ENCODE peak calls at places on chromosome 3, in eight cellular contexts. One of them, this sample, is unnamed.

GRCh38 chr3:189721873-189722665 is 90.9 kb downstream of the TP63 start:
- DNase-seq in progenitor cell of endocrine pancreas: no peak
- DNase-seq in mesothelial cell of epicardium: no peak
- DNase-seq in heart right ventricle: no peak
- DNase-seq in kidney: no peak
- DNase-seq in AG09309: no peak
- DNase-seq in fibroblast of lung: peak
- DNase-seq in endodermal cell: no peak
- DNase-seq in this sample: no peak

GRCh38 chr3:196684548-196685407 is 27.3 kb downstream of the CEP19 start:
- DNase-seq in progenitor cell of endocrine pancreas: peak
- DNase-seq in endodermal cell: peak
- DNase-seq in fibroblast of lung: peak
- DNase-seq in heart right ventricle: peak
- DNase-seq in mesothelial cell of epicardium: peak
- DNase-seq in AG09309: no peak
- DNase-seq in kidney: peak
- DNase-seq in this sample: no peak

GRCh38 chr3:3783155-3783554 is 16.1 kb upstream of the LRRN1 start:
- DNase-seq in kidney: no peak
- DNase-seq in fibroblast of lung: no peak
- DNase-seq in heart right ventricle: no peak
- DNase-seq in progenitor cell of endocrine pancreas: no peak
- DNase-seq in AG09309: no peak
- DNase-seq in endodermal cell: no peak
- DNase-seq in mesothelial cell of epicardium: no peak
- DNase-seq in this sample: no peak

GRCh38 chr3:135757421-135757820 is 208.1 kb upstream of the PPP2R3A start:
- DNase-seq in endodermal cell: no peak
- DNase-seq in mesothelial cell of epicardium: no peak
- DNase-seq in heart right ventricle: no peak
- DNase-seq in fibroblast of lung: no peak
- DNase-seq in kidney: no peak
- DNase-seq in progenitor cell of endocrine pancreas: no peak
- DNase-seq in AG09309: no peak
- DNase-seq in this sample: no peak

GRCh38 chr3:189685854-189686253 is 54.7 kb downstream of the TP63 start:
- DNase-seq in kidney: no peak
- DNase-seq in endodermal cell: no peak
- DNase-seq in heart right ventricle: no peak
- DNase-seq in AG09309: peak
- DNase-seq in fibroblast of lung: peak
- DNase-seq in progenitor cell of endocrine pancreas: no peak
- DNase-seq in mesothelial cell of epicardium: no peak
- DNase-seq in this sample: no peak

GRCh38 chr3:99644741-99645140 is 6.3 kb downstream of the COL8A1 start:
- DNase-seq in progenitor cell of endocrine pancreas: no peak
- DNase-seq in fibroblast of lung: no peak
- DNase-seq in kidney: no peak
- DNase-seq in mesothelial cell of epicardium: no peak
- DNase-seq in AG09309: no peak
- DNase-seq in endodermal cell: no peak
- DNase-seq in heart right ventricle: no peak
- DNase-seq in this sample: no peak

GRCh38 chr3:66403268-66403990 is 97.4 kb downstream of the LRIG1 start:
- DNase-seq in mesothelial cell of epicardium: no peak
- DNase-seq in kidney: no peak
- DNase-seq in progenitor cell of endocrine pancreas: no peak
- DNase-seq in AG09309: no peak
- DNase-seq in fibroblast of lung: peak
- DNase-seq in heart right ventricle: no peak
- DNase-seq in endodermal cell: peak
- DNase-seq in this sample: no peak

GRCh38 chr3:16658933-16659793 is 53.9 kb upstream of the DAZL start:
- DNase-seq in endodermal cell: no peak
- DNase-seq in mesothelial cell of epicardium: no peak
- DNase-seq in kidney: no peak
- DNase-seq in heart right ventricle: no peak
- DNase-seq in fibroblast of lung: no peak
- DNase-seq in AG09309: no peak
- DNase-seq in progenitor cell of endocrine pancreas: no peak
- DNase-seq in this sample: no peak

GRCh38 chr3:185176756-185177359 is 24.0 kb upstream of the C3orf70 start:
- DNase-seq in kidney: no peak
- DNase-seq in heart right ventricle: no peak
- DNase-seq in progenitor cell of endocrine pancreas: no peak
- DNase-seq in endodermal cell: peak
- DNase-seq in AG09309: no peak
- DNase-seq in mesothelial cell of epicardium: no peak
- DNase-seq in fibroblast of lung: peak
- DNase-seq in this sample: no peak

GRCh38 chr3:41127414-41127813 is 71.9 kb upstream of the CTNNB1 start:
- DNase-seq in endodermal cell: no peak
- DNase-seq in progenitor cell of endocrine pancreas: no peak
- DNase-seq in fibroblast of lung: no peak
- DNase-seq in mesothelial cell of epicardium: no peak
- DNase-seq in AG09309: no peak
- DNase-seq in heart right ventricle: no peak
- DNase-seq in kidney: no peak
- DNase-seq in this sample: no peak

GRCh38 chr3:6671363-6671762 is 189.6 kb upstream of the GRM7 start:
- DNase-seq in fibroblast of lung: no peak
- DNase-seq in endodermal cell: no peak
- DNase-seq in heart right ventricle: no peak
- DNase-seq in mesothelial cell of epicardium: no peak
- DNase-seq in AG09309: no peak
- DNase-seq in progenitor cell of endocrine pancreas: no peak
- DNase-seq in kidney: no peak
- DNase-seq in this sample: no peak

GRCh38 chr3:33898901-33899300 is 100.5 kb downstream of the PDCD6IP start:
- DNase-seq in mesothelial cell of epicardium: no peak
- DNase-seq in heart right ventricle: no peak
- DNase-seq in endodermal cell: no peak
- DNase-seq in AG09309: no peak
- DNase-seq in progenitor cell of endocrine pancreas: no peak
- DNase-seq in fibroblast of lung: no peak
- DNase-seq in kidney: no peak
- DNase-seq in this sample: no peak

GRCh38 chr3:9914559-9915251 is 2.2 kb upstream of the IL17RC start:
- DNase-seq in progenitor cell of endocrine pancreas: no peak
- DNase-seq in heart right ventricle: no peak
- DNase-seq in AG09309: no peak
- DNase-seq in kidney: no peak
- DNase-seq in fibroblast of lung: no peak
- DNase-seq in endodermal cell: peak
- DNase-seq in mesothelial cell of epicardium: no peak
- DNase-seq in this sample: no peak

GRCh38 chr3:27378331-27378730 is 9.1 kb upstream of the NEK10 start:
- DNase-seq in mesothelial cell of epicardium: no peak
- DNase-seq in kidney: no peak
- DNase-seq in endodermal cell: no peak
- DNase-seq in progenitor cell of endocrine pancreas: no peak
- DNase-seq in heart right ventricle: no peak
- DNase-seq in AG09309: no peak
- DNase-seq in fibroblast of lung: no peak
- DNase-seq in this sample: no peak

GRCh38 chr3:141876891-141877561 is 583 bp downstream of the ATP1B3 start:
- DNase-seq in fibroblast of lung: peak
- DNase-seq in kidney: peak
- DNase-seq in progenitor cell of endocrine pancreas: peak
- DNase-seq in heart right ventricle: peak
- DNase-seq in endodermal cell: peak
- DNase-seq in mesothelial cell of epicardium: peak
- DNase-seq in AG09309: no peak
- DNase-seq in this sample: no peak

GRCh38 chr3:69426905-69427304 is 41.0 kb upstream of the FRMD4B start:
- DNase-seq in progenitor cell of endocrine pancreas: no peak
- DNase-seq in AG09309: no peak
- DNase-seq in heart right ventricle: no peak
- DNase-seq in kidney: no peak
- DNase-seq in fibroblast of lung: no peak
- DNase-seq in mesothelial cell of epicardium: no peak
- DNase-seq in endodermal cell: no peak
- DNase-seq in this sample: no peak
- TF ChIP-seq CTCF in progenitor cell of endocrine pancreas: no peak
- TF ChIP-seq CTCF in AG09309: peak
- TF ChIP-seq CTCF in heart right ventricle: no peak
- TF ChIP-seq CTCF in kidney: no peak
- TF ChIP-seq CTCF in fibroblast of lung: no peak
- TF ChIP-seq CTCF in mesothelial cell of epicardium: peak
- TF ChIP-seq CTCF in endodermal cell: peak
- TF ChIP-seq CTCF in this sample: no peak

DNA sequence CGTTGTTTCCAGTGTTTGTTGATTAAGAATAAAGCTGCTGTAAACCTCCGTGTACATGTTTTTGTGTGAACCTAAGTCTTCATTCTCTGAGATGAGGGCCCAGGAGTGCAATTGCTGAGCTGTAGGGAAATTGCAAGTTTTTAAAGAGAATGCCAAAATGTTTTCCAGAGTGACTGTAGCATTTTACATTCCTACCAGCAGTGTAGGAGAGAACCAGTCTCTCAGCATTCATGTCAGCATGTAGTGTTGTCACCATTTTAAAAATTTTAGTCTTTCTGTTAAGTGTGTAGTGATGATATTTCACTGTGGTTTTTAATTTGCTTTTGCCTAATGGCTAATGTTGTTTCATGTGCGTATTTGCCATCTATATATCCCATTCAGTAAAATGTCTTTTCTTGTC is 3.4 kb upstream of the MGLL start:
- DNase-seq in mesothelial cell of epicardium: no peak
- DNase-seq in endodermal cell: peak
- DNase-seq in AG09309: no peak
- DNase-seq in progenitor cell of endocrine pancreas: no peak
- DNase-seq in heart right ventricle: no peak
- DNase-seq in kidney: no peak
- DNase-seq in fibroblast of lung: no peak
- DNase-seq in this sample: no peak
- TF ChIP-seq CTCF in mesothelial cell of epicardium: no peak
- TF ChIP-seq CTCF in endodermal cell: peak
- TF ChIP-seq CTCF in AG09309: peak
- TF ChIP-seq CTCF in progenitor cell of endocrine pancreas: no peak
- TF ChIP-seq CTCF in heart right ventricle: no peak
- TF ChIP-seq CTCF in kidney: no peak
- TF ChIP-seq CTCF in fibroblast of lung: peak
- TF ChIP-seq CTCF in this sample: no peak

DNA sequence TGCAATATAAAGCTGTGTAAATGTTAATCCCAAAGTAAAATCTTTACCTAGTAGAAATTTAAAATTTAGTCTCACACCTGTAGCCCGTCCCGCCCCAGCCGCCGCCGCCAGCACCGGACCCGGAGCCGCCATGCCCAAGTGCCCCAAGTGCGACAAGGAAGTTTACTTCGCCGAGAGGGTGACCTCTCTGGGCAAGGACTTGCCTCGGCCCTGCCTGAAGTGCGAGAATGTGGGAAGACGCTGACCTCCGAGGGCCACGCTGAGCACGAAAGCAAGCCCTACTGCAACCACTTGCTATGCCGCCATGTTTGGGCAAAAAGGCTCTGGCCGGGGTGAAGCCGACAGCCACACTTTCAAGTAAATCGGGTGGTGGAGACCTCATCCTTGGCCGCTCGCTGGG is 22.1 kb upstream of the TOP2B start:
- DNase-seq in kidney: peak
- DNase-seq in fibroblast of lung: no peak
- DNase-seq in heart right ventricle: no peak
- DNase-seq in progenitor cell of endocrine pancreas: no peak
- DNase-seq in endodermal cell: no peak
- DNase-seq in mesothelial cell of epicardium: no peak
- DNase-seq in AG09309: no peak
- DNase-seq in this sample: no peak
- TF ChIP-seq CTCF in kidney: no peak
- TF ChIP-seq CTCF in fibroblast of lung: no peak
- TF ChIP-seq CTCF in heart right ventricle: no peak
- TF ChIP-seq CTCF in progenitor cell of endocrine pancreas: no peak
- TF ChIP-seq CTCF in endodermal cell: no peak
- TF ChIP-seq CTCF in mesothelial cell of epicardium: no peak
- TF ChIP-seq CTCF in AG09309: no peak
- TF ChIP-seq CTCF in this sample: no peak

GRCh38 chr3:127000792-127001191 is 17.9 kb downstream of the PLXNA1 start:
- DNase-seq in fibroblast of lung: no peak
- DNase-seq in heart right ventricle: no peak
- DNase-seq in AG09309: no peak
- DNase-seq in endodermal cell: no peak
- DNase-seq in mesothelial cell of epicardium: no peak
- DNase-seq in progenitor cell of endocrine pancreas: no peak
- DNase-seq in kidney: no peak
- DNase-seq in this sample: no peak

GRCh38 chr3:127001486-127002194 is 18.7 kb downstream of the PLXNA1 start:
- DNase-seq in mesothelial cell of epicardium: no peak
- DNase-seq in progenitor cell of endocrine pancreas: no peak
- DNase-seq in AG09309: no peak
- DNase-seq in kidney: no peak
- DNase-seq in fibroblast of lung: no peak
- DNase-seq in heart right ventricle: no peak
- DNase-seq in endodermal cell: peak
- DNase-seq in this sample: no peak

GRCh38 chr3:127003175-127003555 is 20.2 kb downstream of the PLXNA1 start:
- DNase-seq in mesothelial cell of epicardium: no peak
- DNase-seq in heart right ventricle: no peak
- DNase-seq in endodermal cell: no peak
- DNase-seq in fibroblast of lung: no peak
- DNase-seq in AG09309: no peak
- DNase-seq in kidney: no peak
- DNase-seq in progenitor cell of endocrine pancreas: no peak
- DNase-seq in this sample: no peak

GRCh38 chr3:127003601-127004280 is 20.8 kb downstream of the PLXNA1 start:
- DNase-seq in heart right ventricle: no peak
- DNase-seq in AG09309: no peak
- DNase-seq in kidney: no peak
- DNase-seq in fibroblast of lung: no peak
- DNase-seq in progenitor cell of endocrine pancreas: no peak
- DNase-seq in endodermal cell: no peak
- DNase-seq in mesothelial cell of epicardium: no peak
- DNase-seq in this sample: no peak

DNA sequence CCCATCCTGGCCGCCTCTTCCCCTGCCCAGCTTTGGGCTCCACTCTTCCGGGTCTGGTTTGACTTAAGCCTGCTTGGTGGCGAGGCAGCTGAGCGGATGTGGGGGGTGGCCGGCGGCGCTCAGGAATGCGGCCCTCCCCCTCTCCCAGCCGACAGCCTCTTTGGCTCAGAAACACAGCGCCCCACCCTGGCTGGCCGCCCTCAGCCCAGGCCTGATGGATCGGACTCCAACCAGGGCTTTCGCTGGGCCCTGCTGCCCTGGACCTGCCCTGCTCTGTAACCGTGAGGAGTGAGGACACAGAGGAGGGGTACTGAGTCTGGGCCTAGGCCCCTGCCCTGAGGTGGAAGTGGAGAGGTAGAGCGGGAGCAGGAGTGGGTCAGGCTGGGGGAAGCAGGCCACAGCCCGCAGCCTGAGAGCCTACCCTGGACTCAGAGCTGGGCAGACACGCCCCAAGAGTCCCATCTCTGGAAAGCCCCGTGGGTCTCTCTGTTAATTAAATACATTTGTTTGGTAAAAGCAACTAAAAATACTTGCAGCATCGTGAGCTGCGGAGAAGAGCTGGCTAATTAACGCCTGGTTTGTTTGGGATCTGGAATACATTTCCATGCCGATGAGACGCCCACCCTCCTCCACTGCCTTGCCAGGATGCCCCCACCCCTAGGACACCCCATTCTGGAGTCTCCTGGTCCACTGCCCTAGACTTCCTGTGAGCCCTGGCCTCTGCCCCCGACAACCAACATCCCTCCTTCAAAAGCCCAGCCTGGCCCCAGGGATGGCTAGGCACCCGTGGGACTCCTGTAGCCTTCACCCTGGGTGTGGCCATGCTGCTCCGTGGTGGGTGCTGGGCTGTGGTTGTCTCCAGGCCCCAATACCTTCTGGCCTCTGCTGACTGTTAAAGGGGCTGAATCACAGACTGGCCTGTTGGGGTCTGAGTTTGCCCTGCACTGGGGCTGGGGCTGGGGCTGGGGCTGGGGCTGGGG is 19.6 kb downstream of the PLXNA1 start:
- DNase-seq in heart right ventricle: peak
- DNase-seq in AG09309: peak
- DNase-seq in endodermal cell: peak
- DNase-seq in fibroblast of lung: peak
- DNase-seq in progenitor cell of endocrine pancreas: peak
- DNase-seq in mesothelial cell of epicardium: peak
- DNase-seq in kidney: peak
- DNase-seq in this sample: no peak
- TF ChIP-seq CTCF in heart right ventricle: peak
- TF ChIP-seq CTCF in AG09309: peak
- TF ChIP-seq CTCF in endodermal cell: peak
- TF ChIP-seq CTCF in fibroblast of lung: no peak
- TF ChIP-seq CTCF in progenitor cell of endocrine pancreas: peak
- TF ChIP-seq CTCF in mesothelial cell of epicardium: peak
- TF ChIP-seq CTCF in kidney: peak
- TF ChIP-seq CTCF in this sample: peak

This sample was measured in esophagus squamous epithelium.